ENCODE peak calls at places on chromosomes 1 and 21, in ten cellular contexts. E, R, Q, O, D, G, K, B, V and J are unnamed samples.

GRCh38 chr1:5996641-5997270 is 4.5 kb upstream of the NPHP4 start:
- DNase-seq in E (peak), R (no peak), Q (no peak), O (no peak), D (no peak), G (no peak), K (no peak), B (no peak), V (no peak), J (peak)

GRCh38 chr1:54814148-54814498 is 13.0 kb upstream of the TTC22 start:
- DNase-seq in E (no peak), R (no peak), Q (no peak), O (no peak), D (no peak), G (no peak), K (no peak), B (no peak), V (no peak), J (no peak)

GRCh38 chr21:45972716-45973474 is 8.7 kb upstream of the COL6A1 start:
- DNase-seq in E (no peak), R (peak), Q (no peak), O (no peak), D (no peak), G (no peak), K (peak), B (no peak), V (no peak), J (peak)

GRCh38 chr1:2554621-2555387 is 1.4 kb upstream of the TNFRSF14 start:
- DNase-seq in E (no peak), R (no peak), Q (peak), O (no peak), D (no peak), G (no peak), K (no peak), B (no peak), V (no peak), J (peak)

GRCh38 chr1:24765308-24765988 is 20.2 kb downstream of the CLIC4 start:
- DNase-seq in E (no peak), R (peak), Q (no peak), O (no peak), D (no peak), G (no peak), K (peak), B (peak), V (no peak), J (no peak)

GRCh38 chr21:36241717-36242116 is 78.3 kb upstream of the MORC3 start:
- DNase-seq in E (no peak), R (no peak), Q (no peak), O (no peak), D (no peak), G (no peak), K (no peak), B (no peak), V (no peak), J (no peak)

GRCh38 chr1:109307363-109308021 is 681 bp upstream of the MYBPHL start:
- DNase-seq in E (peak), R (no peak), Q (no peak), O (no peak), D (no peak), G (peak), K (peak), B (no peak), V (no peak), J (peak)

GRCh38 chr1:109370712-109371270 is 26.9 kb downstream of the SORT1 start:
- DNase-seq in E (no peak), R (peak), Q (no peak), O (no peak), D (no peak), G (no peak), K (peak), B (peak), V (peak), J (no peak)

GRCh38 chr21:23455676-23456075 is 2151.6 kb downstream of the MRPL39 start:
- DNase-seq in E (no peak), R (no peak), Q (no peak), O (no peak), D (no peak), G (no peak), K (no peak), B (no peak), V (no peak), J (no peak)

GRCh38 chr1:6420594-6421042 is 899 bp upstream of the HES2 start:
- DNase-seq in E (peak), R (no peak), Q (no peak), O (no peak), D (no peak), G (no peak), K (no peak), B (no peak), V (no peak), J (no peak)

GRCh38 chr21:42307106-42307505 is 8.1 kb downstream of the TFF3 start:
- DNase-seq in E (no peak), R (no peak), Q (no peak), O (no peak), D (no peak), G (no peak), K (no peak), B (no peak), V (no peak), J (no peak)

GRCh38 chr1:203537806-203538464 is 44.0 kb downstream of the OPTC start:
- DNase-seq in E (no peak), R (peak), Q (no peak), O (no peak), D (no peak), G (no peak), K (peak), B (no peak), V (no peak), J (no peak)

DNA sequence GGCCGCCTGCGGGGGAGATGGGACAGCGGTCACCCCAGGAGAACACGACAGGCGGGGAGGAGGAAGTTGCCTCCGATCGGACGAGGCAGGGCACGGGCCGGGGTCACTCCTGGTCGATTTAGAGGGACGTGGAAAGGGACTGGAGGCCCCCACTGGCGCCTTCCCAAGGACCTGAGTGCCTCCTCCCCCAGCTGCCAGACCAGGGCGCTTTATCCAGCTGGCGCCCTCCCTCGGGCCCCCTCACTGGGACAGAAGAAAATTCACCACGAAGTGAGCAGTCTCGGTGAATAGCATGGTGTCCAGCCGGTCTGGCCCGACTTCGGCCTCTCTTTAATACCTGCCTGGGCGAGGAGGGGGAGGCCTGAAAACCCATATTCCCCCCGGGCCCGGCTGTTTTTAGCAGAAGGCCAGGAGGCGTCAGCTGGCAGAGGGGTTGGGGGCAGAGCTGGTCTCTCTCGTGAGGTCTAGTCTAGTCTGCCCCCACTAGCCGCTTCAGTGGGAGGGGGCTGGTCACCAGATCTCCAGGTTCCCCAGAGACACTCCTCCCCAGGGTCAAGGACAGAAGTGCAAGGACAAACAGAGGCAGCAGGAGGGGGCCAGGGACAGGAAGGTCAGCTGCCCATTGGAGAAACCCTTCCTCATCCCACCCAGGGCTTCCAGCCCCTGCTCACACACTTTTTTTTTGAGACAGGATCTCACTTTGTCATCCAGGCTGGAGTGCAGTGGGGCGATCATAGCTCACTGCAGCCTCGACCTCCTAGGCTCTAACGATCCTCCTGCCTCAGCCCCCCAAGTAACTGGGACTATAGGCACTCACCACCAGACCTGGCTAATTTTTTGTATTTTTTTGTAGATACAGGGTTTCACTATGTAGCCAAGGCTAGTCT is 10.2 kb downstream of the FAM229A start:
- DNase-seq in E (peak), R (peak), Q (no peak), O (no peak), D (peak), G (peak), K (peak), B (peak), V (no peak), J (peak)
- TF ChIP-seq CTCF in E (no peak), R (no peak), Q (no peak), O (no peak), D (no peak), G (no peak), K (no peak), B (no peak), V (peak), J (no peak)

GRCh38 chr1:184340984-184341383 is 45.8 kb upstream of the C1orf21 start:
- DNase-seq in E (no peak), R (peak), Q (no peak), O (no peak), D (no peak), G (no peak), K (no peak), B (no peak), V (no peak), J (no peak)
- TF ChIP-seq CTCF in E (no peak), R (peak), Q (no peak), O (no peak), D (no peak), G (no peak), K (peak), B (peak), V (no peak), J (no peak)

GRCh38 chr1:89548486-89548857 is 23.8 kb downstream of the LRRC8B start:
- DNase-seq in E (no peak), R (no peak), Q (no peak), O (no peak), D (no peak), G (no peak), K (no peak), B (no peak), V (no peak), J (no peak)
- TF ChIP-seq CTCF in E (no peak), R (no peak), Q (no peak), O (no peak), D (no peak), G (no peak), K (no peak), B (no peak), V (no peak), J (no peak)

GRCh38 chr1:220372451-220372850 is 100.2 kb upstream of the RAB3GAP2 start:
- DNase-seq in E (no peak), R (no peak), Q (no peak), O (no peak), D (no peak), G (no peak), K (no peak), B (no peak), V (no peak), J (no peak)

GRCh38 chr1:220370041-220370700 is 97.9 kb upstream of the RAB3GAP2 start:
- DNase-seq in E (peak), R (peak), Q (no peak), O (peak), D (no peak), G (no peak), K (peak), B (peak), V (peak), J (peak)

GRCh38 chr1:220369511-220369910 is 97.3 kb upstream of the RAB3GAP2 start:
- DNase-seq in E (no peak), R (no peak), Q (no peak), O (no peak), D (no peak), G (no peak), K (no peak), B (no peak), V (no peak), J (no peak)

GRCh38 chr1:220368352-220369265 is 96.4 kb upstream of the RAB3GAP2 start:
- DNase-seq in E (no peak), R (peak), Q (no peak), O (peak), D (no peak), G (no peak), K (no peak), B (peak), V (peak), J (peak)

GRCh38 chr1:220371324-220371723 is 99.1 kb upstream of the RAB3GAP2 start:
- DNase-seq in E (no peak), R (no peak), Q (no peak), O (no peak), D (no peak), G (no peak), K (no peak), B (no peak), V (no peak), J (no peak)
- TF ChIP-seq CTCF in E (no peak), R (no peak), Q (no peak), O (no peak), D (no peak), G (no peak), K (no peak), B (no peak), V (no peak), J (no peak)

GRCh38 chr1:53266038-53266437 is 27.7 kb upstream of the MAGOH start:
- DNase-seq in E (no peak), R (no peak), Q (no peak), O (peak), D (peak), G (no peak), K (no peak), B (peak), V (no peak), J (no peak)
- TF ChIP-seq CTCF in E (no peak), R (peak), Q (no peak), O (no peak), D (peak), G (peak), K (peak), B (peak), V (peak), J (no peak)